ENCODE peak calls at places on chromosome 20, in four cellular contexts. One of them, this sample, is unnamed.

GRCh38 chr20:59636791-59637370 is 32.5 kb downstream of the PHACTR3 start:
- DNase-seq in K562: no peak
- DNase-seq in GM12878: no peak
- DNase-seq in endothelial cell of umbilical vein: no peak
- DNase-seq in this sample: no peak

GRCh38 chr20:17889226-17889625 is 79.4 kb downstream of the SNX5 start:
- DNase-seq in endothelial cell of umbilical vein: no peak
- DNase-seq in GM12878: no peak
- DNase-seq in K562: no peak
- DNase-seq in this sample: no peak

GRCh38 chr20:19935842-19936241 is 81.3 kb upstream of the NAA20 start:
- DNase-seq in GM12878: no peak
- DNase-seq in endothelial cell of umbilical vein: no peak
- DNase-seq in K562: no peak
- DNase-seq in this sample: no peak

GRCh38 chr20:2088904-2089303 is 12.7 kb upstream of the STK35 start:
- DNase-seq in GM12878: no peak
- DNase-seq in endothelial cell of umbilical vein: no peak
- DNase-seq in K562: no peak
- DNase-seq in this sample: no peak

GRCh38 chr20:5660346-5660745 is 89.9 kb upstream of the SHLD1 start:
- DNase-seq in K562: no peak
- DNase-seq in GM12878: no peak
- DNase-seq in endothelial cell of umbilical vein: no peak
- DNase-seq in this sample: peak

GRCh38 chr20:4011226-4011975 is 4.0 kb downstream of the RNF24 start:
- DNase-seq in GM12878: no peak
- DNase-seq in endothelial cell of umbilical vein: no peak
- DNase-seq in K562: no peak
- DNase-seq in this sample: peak

GRCh38 chr20:33154252-33154651 is 13.7 kb upstream of the BPIFA2 start:
- DNase-seq in endothelial cell of umbilical vein: no peak
- DNase-seq in GM12878: no peak
- DNase-seq in K562: no peak
- DNase-seq in this sample: no peak

GRCh38 chr20:62898093-62898964 is 28.0 kb downstream of the DIDO1 start:
- DNase-seq in endothelial cell of umbilical vein: no peak
- DNase-seq in K562: no peak
- DNase-seq in GM12878: no peak
- DNase-seq in this sample: no peak

GRCh38 chr20:47181056-47181862 is 175.2 kb downstream of the ZMYND8 start:
- DNase-seq in K562: peak
- DNase-seq in GM12878: no peak
- DNase-seq in endothelial cell of umbilical vein: peak
- DNase-seq in this sample: peak

GRCh38 chr20:51458751-51459439 is 83.6 kb downstream of the NFATC2 start:
- DNase-seq in K562: no peak
- DNase-seq in endothelial cell of umbilical vein: no peak
- DNase-seq in GM12878: no peak
- DNase-seq in this sample: no peak

GRCh38 chr20:51460163-51460562 is 82.4 kb downstream of the NFATC2 start:
- DNase-seq in GM12878: no peak
- DNase-seq in endothelial cell of umbilical vein: no peak
- DNase-seq in K562: no peak
- DNase-seq in this sample: no peak

GRCh38 chr20:51454250-51454865 is 88.2 kb downstream of the NFATC2 start:
- DNase-seq in GM12878: no peak
- DNase-seq in K562: no peak
- DNase-seq in endothelial cell of umbilical vein: no peak
- DNase-seq in this sample: no peak

GRCh38 chr20:51456511-51457280 is 85.8 kb downstream of the NFATC2 start:
- DNase-seq in endothelial cell of umbilical vein: peak
- DNase-seq in K562: peak
- DNase-seq in GM12878: no peak
- DNase-seq in this sample: peak

DNA sequence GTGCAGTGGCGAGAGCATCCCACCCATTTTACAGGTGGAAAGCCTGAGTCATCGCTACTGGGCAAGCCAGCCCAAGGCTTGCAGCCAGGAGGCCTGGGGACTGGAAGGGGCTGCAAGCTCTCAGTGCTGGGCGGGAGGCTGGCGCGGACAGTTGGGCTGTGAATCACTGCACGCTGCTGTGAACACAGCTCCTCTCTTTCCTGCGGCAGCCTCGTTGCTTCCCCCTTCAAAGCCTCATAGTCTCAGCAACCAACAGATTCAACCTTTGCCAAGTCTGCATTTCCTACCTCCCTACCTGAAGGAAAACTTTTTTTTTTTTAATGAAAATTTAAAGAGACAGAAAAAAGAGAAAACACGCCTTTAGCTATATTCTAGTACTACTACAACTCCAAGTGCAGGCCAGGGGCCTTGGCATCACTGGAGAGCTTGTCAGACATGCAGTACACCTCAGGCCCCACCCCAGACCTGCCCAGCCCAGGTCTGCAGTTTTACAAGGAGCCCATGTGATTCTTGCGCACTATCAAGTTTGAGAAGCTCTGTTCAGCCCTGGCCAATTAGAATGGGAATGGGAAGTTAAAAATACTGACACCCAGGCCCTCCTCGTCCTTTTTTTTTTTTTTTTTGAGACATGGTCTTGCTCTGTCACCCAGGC is 85.1 kb downstream of the NFATC2 start:
- DNase-seq in endothelial cell of umbilical vein: peak
- DNase-seq in GM12878: no peak
- DNase-seq in K562: no peak
- DNase-seq in this sample: peak
- H3K4me3 ChIP-seq in endothelial cell of umbilical vein: no peak
- H3K4me3 ChIP-seq in GM12878: no peak
- H3K4me3 ChIP-seq in K562: no peak
- H3K4me3 ChIP-seq in this sample: no peak

DNA sequence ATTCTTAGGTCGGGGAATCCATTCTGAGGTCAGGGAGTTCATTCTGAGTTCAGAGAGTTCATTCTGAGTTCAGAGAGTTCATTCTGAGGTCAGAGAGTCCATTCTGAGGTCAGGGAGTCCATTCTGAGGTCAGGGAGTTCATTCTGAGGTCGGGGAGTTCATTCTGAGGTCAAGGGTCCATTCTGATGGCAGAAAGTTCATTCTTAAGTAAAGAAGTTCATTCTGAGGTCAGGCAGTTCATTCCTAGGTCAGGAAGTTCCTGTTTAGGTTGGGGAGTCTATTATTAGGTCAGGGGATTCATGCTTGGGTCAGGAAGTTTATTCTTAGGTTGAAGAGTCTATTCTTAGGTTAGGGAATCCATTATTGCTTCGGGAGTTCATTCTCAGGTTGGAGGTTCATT is 16.5 kb upstream of the NXT1 start:
- DNase-seq in K562: no peak
- DNase-seq in GM12878: no peak
- DNase-seq in endothelial cell of umbilical vein: no peak
- DNase-seq in this sample: no peak
- TF ChIP-seq FOS in K562: no peak
- TF ChIP-seq FOS in GM12878: no peak
- TF ChIP-seq FOS in endothelial cell of umbilical vein: no peak
- TF ChIP-seq FOS in this sample: no peak

DNA sequence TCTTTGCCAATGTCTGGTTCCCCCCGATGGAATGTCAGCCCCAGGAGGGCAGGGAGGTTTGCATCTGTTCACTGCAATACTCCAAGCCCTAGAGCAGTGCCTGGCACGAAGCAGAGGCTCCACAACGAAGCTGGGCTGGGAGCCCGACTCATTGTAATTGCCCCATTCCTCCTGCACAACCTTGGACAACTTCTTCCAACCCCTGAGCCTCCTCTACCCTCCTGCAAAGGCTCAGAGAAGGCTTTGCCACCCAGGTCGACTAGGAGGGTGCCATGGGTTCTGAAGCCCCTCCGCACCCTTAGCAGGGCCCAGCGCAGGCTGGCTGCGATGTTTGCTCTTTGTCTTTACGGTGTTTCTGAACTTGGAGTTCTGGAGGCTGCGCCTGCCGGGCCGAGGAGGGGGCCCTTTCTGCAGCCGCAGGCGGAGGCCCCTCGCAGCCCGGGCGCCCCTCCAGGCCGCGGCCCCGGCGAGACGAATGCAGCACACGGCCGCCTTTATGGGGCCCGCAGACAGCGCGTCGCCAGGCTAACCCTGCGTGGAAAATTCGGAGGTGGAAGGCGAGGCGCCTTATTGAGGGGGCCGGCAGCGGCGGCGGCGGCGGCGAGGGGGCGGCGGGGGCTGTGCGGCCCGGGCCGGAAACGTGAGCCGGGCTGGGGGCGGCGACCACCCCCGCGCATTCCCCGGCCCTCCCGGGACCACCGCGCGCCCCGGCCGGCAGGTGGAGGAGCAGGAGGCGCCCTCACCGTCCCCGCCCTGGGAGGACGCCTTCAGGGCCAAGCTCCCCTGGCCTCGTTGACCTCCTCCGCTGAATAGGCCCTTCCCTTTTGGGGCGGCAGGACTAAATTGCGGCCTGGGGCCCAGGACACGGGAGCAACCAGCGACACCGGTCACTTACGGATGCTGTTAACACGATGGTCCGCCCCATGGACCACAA is 27.0 kb downstream of the SNAI1 start:
- DNase-seq in GM12878: no peak
- DNase-seq in K562: no peak
- DNase-seq in endothelial cell of umbilical vein: no peak
- DNase-seq in this sample: no peak
- H3K4me3 ChIP-seq in GM12878: no peak
- H3K4me3 ChIP-seq in K562: no peak
- H3K4me3 ChIP-seq in endothelial cell of umbilical vein: no peak
- H3K4me3 ChIP-seq in this sample: no peak

GRCh38 chr20:44762466-44763140 is 16.9 kb downstream of the KCNK15 start:
- DNase-seq in GM12878: no peak
- DNase-seq in endothelial cell of umbilical vein: no peak
- DNase-seq in K562: no peak
- DNase-seq in this sample: no peak

GRCh38 chr20:44768256-44768655 is 22.6 kb downstream of the KCNK15 start:
- DNase-seq in GM12878: no peak
- DNase-seq in endothelial cell of umbilical vein: no peak
- DNase-seq in K562: no peak
- DNase-seq in this sample: no peak

GRCh38 chr20:44761423-44761822 is 15.8 kb downstream of the KCNK15 start:
- DNase-seq in endothelial cell of umbilical vein: no peak
- DNase-seq in K562: no peak
- DNase-seq in GM12878: no peak
- DNase-seq in this sample: no peak

GRCh38 chr20:44765647-44766367 is 20.1 kb downstream of the KCNK15 start:
- DNase-seq in endothelial cell of umbilical vein: no peak
- DNase-seq in K562: no peak
- DNase-seq in GM12878: no peak
- DNase-seq in this sample: no peak

GRCh38 chr20:44765091-44765490 is 19.4 kb downstream of the KCNK15 start:
- DNase-seq in GM12878: no peak
- DNase-seq in K562: no peak
- DNase-seq in endothelial cell of umbilical vein: no peak
- DNase-seq in this sample: no peak
- TF ChIP-seq FOS in GM12878: no peak
- TF ChIP-seq FOS in K562: no peak
- TF ChIP-seq FOS in endothelial cell of umbilical vein: no peak
- TF ChIP-seq FOS in this sample: no peak

GRCh38 chr20:57707849-57708693 is 1.7 kb downstream of the PMEPA1 start:
- DNase-seq in K562: no peak
- DNase-seq in endothelial cell of umbilical vein: peak
- DNase-seq in GM12878: no peak
- DNase-seq in this sample: no peak
- H3K4me3 ChIP-seq in K562: no peak
- H3K4me3 ChIP-seq in endothelial cell of umbilical vein: peak
- H3K4me3 ChIP-seq in GM12878: peak
- H3K4me3 ChIP-seq in this sample: peak

GRCh38 chr20:51237278-51237677 is 214.4 kb upstream of the KCNG1 start:
- DNase-seq in K562: no peak
- DNase-seq in GM12878: no peak
- DNase-seq in endothelial cell of umbilical vein: no peak
- DNase-seq in this sample: peak
- TF ChIP-seq FOS in K562: no peak
- TF ChIP-seq FOS in GM12878: no peak
- TF ChIP-seq FOS in endothelial cell of umbilical vein: no peak
- TF ChIP-seq FOS in this sample: no peak

GRCh38 chr20:31966991-31967655 is 828 bp upstream of the XKR7 start:
- DNase-seq in GM12878: no peak
- DNase-seq in K562: no peak
- DNase-seq in endothelial cell of umbilical vein: no peak
- DNase-seq in this sample: no peak
- H3K4me3 ChIP-seq in GM12878: no peak
- H3K4me3 ChIP-seq in K562: no peak
- H3K4me3 ChIP-seq in endothelial cell of umbilical vein: no peak
- H3K4me3 ChIP-seq in this sample: no peak

DNA sequence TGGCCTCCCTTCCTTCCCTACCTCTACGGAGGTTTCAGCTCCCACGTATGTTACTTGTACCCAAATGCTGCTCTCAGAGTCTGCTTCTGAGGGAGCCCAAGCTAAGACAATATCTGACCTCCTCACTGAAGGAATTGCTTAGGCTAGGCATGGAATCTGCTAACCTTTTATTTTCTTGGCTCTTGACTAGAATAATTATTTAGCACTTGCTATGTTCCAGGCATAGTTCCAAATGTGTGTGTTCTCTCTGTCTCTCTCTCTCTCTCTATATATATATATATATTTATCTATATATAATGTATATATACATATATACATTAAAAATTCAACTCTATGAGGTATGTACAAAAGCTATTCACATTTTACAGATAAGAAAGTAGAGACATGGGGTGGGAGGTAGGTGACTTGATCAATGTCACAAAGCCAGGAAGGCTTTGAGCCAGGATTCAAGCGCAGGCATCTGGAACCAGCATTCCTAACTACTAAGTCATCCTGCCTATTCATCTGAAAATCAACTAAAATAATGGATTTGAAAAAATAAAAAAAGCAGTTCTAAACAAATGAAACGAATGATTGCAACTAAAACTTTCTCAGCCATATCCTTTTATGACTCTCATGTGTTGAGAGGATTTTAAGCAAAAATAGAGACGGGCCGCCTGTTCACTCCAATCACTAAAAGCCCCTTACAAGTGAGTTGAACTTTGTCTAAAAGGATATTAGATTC is 189.7 kb upstream of the JAG1 start:
- DNase-seq in GM12878: no peak
- DNase-seq in endothelial cell of umbilical vein: peak
- DNase-seq in K562: no peak
- DNase-seq in this sample: peak
- TF ChIP-seq FOS in GM12878: no peak
- TF ChIP-seq FOS in endothelial cell of umbilical vein: peak
- TF ChIP-seq FOS in K562: no peak
- TF ChIP-seq FOS in this sample: peak

GRCh38 chr20:45309075-45309474 is 976 bp upstream of the MATN4 start:
- DNase-seq in GM12878: no peak
- DNase-seq in K562: no peak
- DNase-seq in endothelial cell of umbilical vein: no peak
- DNase-seq in this sample: no peak
- H3K4me3 ChIP-seq in GM12878: no peak
- H3K4me3 ChIP-seq in K562: no peak
- H3K4me3 ChIP-seq in endothelial cell of umbilical vein: no peak
- H3K4me3 ChIP-seq in this sample: no peak

GRCh38 chr20:14830899-14831298 is 493.5 kb upstream of the FLRT3 start:
- DNase-seq in K562: no peak
- DNase-seq in GM12878: peak
- DNase-seq in endothelial cell of umbilical vein: no peak
- DNase-seq in this sample: no peak
- TF ChIP-seq FOS in K562: no peak
- TF ChIP-seq FOS in GM12878: no peak
- TF ChIP-seq FOS in endothelial cell of umbilical vein: no peak
- TF ChIP-seq FOS in this sample: no peak

This sample was measured in IMR-90.